ENCODE peak calls at places on chromosome 17, in four cellular contexts. E is H1, L is sigmoid colon, V is transverse colon. G is an unnamed sample.

GRCh38 chr17:6361733-6362132 is 73.2 kb downstream of the AIPL1 start:
- DNase-seq in V (no peak), E (peak; percentile 46), L (no peak), G (no peak)

GRCh38 chr17:7292729-7293128 is 1.7 kb downstream of the YBX2 start:
- DNase-seq in E (no peak), V (no peak), L (no peak), G (no peak)

GRCh38 chr17:75096082-75096625 is 8.4 kb downstream of the SLC16A5 start:
- DNase-seq in E (no peak), V (peak; percentile 88), L (no peak), G (peak; percentile 92)

GRCh38 chr17:7888184-7888920 is at the start of gene CHD3:
- DNase-seq in L (no peak), V (peak; percentile 45), E (no peak), G (peak; percentile 61)

GRCh38 chr17:73196500-73196899 is 3.6 kb downstream of the COG1 start:
- DNase-seq in L (peak; percentile 69), V (peak; percentile 73), E (peak; percentile 53), G (peak; percentile 62)

GRCh38 chr17:40605301-40605700 is 40.0 kb upstream of the CCR7 start:
- DNase-seq in E (no peak), L (no peak), V (no peak), G (no peak)

GRCh38 chr17:29615048-29615385 is 7.7 kb downstream of the CORO6 start:
- DNase-seq in E (no peak), V (peak; percentile 54), L (no peak), G (no peak)

GRCh38 chr17:55294042-55294751 is 29.4 kb downstream of the HLF start:
- DNase-seq in L (no peak), E (no peak), V (no peak), G (no peak)

DNA sequence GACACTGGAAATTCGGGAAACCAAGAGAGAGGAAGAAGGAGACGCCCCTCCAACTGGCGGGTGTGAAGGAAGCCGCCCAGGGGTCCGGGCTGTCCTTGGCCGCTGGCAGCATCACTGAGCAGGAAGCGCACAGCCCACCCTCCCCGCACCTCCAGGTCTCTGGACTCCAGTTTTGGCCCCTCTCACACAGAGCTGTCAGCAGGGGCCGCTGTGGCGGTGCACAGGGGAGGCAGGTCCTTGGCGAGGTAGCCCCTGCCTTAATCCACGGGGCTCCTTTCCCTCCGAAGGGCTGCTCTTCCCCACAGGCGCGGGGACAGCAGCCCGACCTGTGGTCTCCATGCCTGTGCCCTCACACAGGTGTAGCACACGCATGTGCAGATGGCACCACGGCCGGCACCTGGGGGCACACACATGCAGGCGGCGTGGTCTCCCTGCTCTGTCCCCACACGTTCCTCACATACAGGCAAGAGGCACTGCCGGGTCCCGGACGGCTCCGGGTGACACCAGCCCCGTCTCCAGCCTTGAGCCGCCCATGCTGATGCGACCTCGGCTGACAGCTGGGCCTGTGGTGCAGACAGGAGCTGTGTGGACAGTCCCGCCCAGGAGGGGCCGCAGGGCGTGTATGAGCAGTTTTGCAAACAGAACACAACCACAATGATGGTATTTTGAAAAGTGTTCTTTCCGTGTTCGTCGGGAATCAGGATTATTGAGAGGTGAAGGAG is 26.6 kb upstream of the CHMP6 start:
- DNase-seq in V (no peak), L (no peak), E (no peak), G (no peak)
- TF ChIP-seq CTCF in V (no peak), L (no peak), E (peak; percentile 14), G (no peak)

DNA sequence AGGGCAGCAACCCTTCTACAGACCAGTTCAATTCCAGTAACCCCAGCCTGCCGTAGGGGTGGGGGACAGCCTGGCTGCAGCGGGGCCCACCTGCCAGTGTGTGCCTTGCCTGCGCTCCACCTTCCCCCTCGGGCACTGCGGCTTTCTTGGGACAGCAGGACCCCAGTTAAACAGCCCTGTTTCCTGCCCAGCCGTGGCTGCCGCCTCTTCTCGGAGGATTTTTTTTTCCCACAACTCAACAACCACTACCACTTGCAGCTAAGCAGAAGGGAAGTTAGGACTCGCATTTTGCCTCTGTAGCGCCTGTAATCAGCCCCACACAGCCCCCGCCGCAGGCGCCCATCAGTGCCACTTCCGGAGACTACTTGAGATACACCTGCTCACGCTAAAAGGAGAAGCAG is 76.1 kb downstream of the RAI1 start:
- DNase-seq in E (no peak), V (no peak), L (no peak), G (no peak)
- TF ChIP-seq POLR2AphosphoS5 in E (no peak), V (no peak), L (no peak), G (no peak)

DNA sequence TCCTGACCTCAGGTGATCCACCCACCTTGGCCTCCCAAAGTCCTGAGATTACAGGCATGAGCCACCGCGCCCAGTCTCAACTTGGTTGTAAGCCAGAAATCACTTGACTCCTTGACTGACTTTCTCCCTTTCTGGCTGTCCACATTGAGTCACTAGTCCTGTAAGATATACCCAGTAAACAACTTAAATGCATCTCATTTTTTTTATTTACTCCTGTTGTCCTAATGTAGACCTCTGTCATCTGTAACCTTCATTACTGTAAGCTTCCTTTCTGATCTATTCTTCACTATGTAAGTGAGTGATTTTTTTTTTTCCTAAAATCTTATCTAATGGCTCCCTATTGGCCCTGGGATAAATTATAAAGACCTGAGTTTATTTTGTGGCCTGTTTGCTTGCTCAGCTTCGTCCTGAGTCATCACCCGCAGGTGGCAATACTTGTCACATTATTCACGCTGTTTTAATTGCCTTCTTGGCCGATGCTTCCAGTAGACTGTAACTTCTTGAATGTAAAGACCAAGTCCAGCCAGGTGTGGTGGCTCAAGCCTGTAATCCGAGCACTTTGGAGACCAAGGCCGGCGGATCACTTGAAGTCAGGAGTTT is 41.0 kb downstream of the PAFAH1B1 start:
- DNase-seq in E (no peak), L (no peak), V (peak; percentile 41), G (peak; percentile 38)
- TF ChIP-seq POLR2A in E (no peak), L (no peak), V (no peak), G (no peak)

DNA sequence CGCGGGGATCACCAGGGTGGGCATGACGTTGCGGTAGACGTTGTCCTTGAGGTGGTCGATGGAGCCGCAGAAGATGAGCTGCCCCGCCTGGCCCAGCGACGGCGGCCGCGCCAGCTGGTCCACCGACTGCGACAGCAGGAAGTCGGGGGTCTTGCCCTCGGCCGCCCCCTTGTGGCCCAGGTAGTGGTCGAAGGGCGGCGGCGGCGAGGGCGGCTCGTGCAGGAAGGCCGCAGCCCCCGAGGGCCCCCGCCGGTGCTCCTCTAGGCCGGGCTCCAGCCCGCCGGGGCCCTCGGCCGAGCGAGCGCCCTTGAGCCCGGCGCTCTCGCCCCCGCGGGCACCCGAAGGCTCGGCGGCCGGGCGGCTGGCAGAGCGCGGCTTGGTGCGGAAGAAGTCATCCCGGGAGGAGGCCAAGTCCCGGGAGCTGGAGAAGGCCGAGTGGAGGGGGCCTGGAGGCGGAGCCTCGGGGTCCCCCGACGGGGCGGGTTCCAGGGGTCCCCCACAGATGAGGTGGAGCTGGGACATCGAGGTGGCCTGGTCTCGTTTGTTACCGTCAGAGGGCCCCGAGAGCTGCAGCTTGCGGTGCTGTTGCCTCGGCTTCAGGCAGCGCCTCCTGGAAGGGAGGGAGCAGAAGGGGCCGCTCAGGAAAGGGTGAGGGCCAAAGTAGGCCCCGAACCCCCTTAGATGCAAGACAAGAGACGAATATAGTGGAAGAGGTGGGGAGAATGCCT is 8.9 kb downstream of the FAM171A2 start:
- DNase-seq in V (peak; percentile 69), E (peak; percentile 96), L (no peak), G (no peak)
- TF ChIP-seq CTCF in V (peak; percentile 31), E (peak; percentile 79), L (no peak), G (no peak)

DNA sequence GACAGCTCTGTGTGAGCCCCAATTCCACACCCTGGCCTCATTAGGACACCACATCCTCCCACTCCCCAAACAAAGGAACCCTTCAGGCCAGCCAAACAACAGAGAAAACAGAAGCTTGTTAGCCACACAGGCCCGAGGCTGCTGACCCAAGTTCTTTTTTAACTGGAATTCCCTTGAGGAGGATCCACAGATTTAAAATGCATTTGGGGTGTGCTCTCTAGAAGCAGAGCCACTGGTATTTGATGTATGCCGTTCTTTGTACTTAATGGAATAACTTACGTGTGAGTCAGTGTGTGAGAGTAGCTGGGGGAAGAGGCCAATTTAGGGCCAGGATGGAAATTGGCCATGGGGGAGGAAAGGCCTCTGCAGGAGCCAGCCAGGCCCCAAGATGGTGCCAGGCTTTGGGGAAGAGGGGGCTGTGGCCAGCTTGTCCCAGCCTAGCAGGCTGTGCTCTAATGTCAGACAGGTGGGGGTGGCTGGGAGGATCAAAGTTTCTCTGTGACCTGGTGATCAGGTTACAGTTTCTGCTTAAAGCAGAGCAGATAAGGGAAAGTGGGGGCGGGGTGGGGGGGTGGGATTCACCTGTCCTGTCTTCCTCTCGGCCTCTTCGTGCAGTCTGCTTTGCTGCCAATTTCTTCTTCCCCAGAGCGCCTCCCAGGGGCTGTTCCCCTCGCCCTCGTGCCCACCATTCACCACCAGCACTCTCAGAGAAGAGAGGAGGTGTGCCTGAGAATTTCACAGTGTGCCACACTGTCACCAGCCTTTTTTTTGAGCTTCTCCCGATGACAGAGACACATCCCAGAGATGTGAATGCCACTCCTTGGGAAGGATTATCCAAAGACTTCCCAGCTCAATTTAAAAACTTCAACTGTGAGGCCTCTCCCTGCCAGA is 50.8 kb downstream of the TOM1L2 start:
- DNase-seq in E (peak; percentile 62), L (peak; percentile 71), V (no peak), G (no peak)
- TF ChIP-seq POLR2AphosphoS5 in E (no peak), L (peak; percentile 26), V (no peak), G (no peak)

GRCh38 chr17:17842111-17842876 is 5.5 kb upstream of the SREBF1 start:
- DNase-seq in V (no peak), E (no peak), L (no peak), G (no peak)

GRCh38 chr17:17840751-17841591 is 4.2 kb upstream of the SREBF1 start:
- DNase-seq in E (no peak), V (no peak), L (no peak), G (no peak)

GRCh38 chr17:17837966-17838962 is 1.5 kb upstream of the SREBF1 start:
- DNase-seq in L (no peak), E (peak; percentile 72), V (peak; percentile 64), G (no peak)

GRCh38 chr17:17841620-17842025 is 4.8 kb upstream of the SREBF1 start:
- DNase-seq in E (no peak), L (no peak), V (no peak), G (peak; percentile 57)

GRCh38 chr17:17839792-17840707 is 3.3 kb upstream of the SREBF1 start:
- DNase-seq in V (peak; percentile 94), E (peak; percentile 94), L (peak; percentile 95), G (peak; percentile 96)
- TF ChIP-seq POLR2A in V (peak; percentile 87), E (peak; percentile 84), L (peak; percentile 72), G (no peak)